ENCODE peak calls at places on chromosomes 2 and 18, in four cellular contexts. H, I, N and F are unnamed samples.

GRCh38 chr2:110114007-110114591 is 1.5 kb downstream of the MALL start:
- DNase-seq in H (peak), I (no peak), N (no peak), F (peak)

GRCh38 chr2:653645-654425 is 23.4 kb downstream of the TMEM18 start:
- DNase-seq in H (no peak), I (no peak), N (no peak), F (no peak)

GRCh38 chr18:8826514-8826913 is 121.2 kb downstream of the MTCL1 start:
- DNase-seq in H (no peak), I (no peak), N (no peak), F (no peak)

GRCh38 chr2:149715005-149715592 is 127.5 kb upstream of the MMADHC start:
- DNase-seq in H (peak), I (no peak), N (no peak), F (peak)

GRCh38 chr2:26527726-26528125 is 49.8 kb upstream of the OTOF start:
- DNase-seq in H (no peak), I (no peak), N (no peak), F (no peak)

GRCh38 chr18:58267493-58267892 is 223.5 kb downstream of the NEDD4L start:
- DNase-seq in H (no peak), I (no peak), N (no peak), F (no peak)

GRCh38 chr2:98140210-98140609 is 53.2 kb downstream of the VWA3B start:
- DNase-seq in H (no peak), I (no peak), N (no peak), F (no peak)

GRCh38 chr2:10775036-10775780 is 37.4 kb downstream of the PDIA6 start:
- DNase-seq in H (no peak), I (no peak), N (no peak), F (no peak)

GRCh38 chr2:144240656-144241339 is 279.1 kb downstream of the ZEB2 start:
- DNase-seq in H (no peak), I (no peak), N (peak), F (no peak)

GRCh38 chr2:25257032-25257455 is 84.7 kb downstream of the DNMT3A start:
- DNase-seq in H (no peak), I (no peak), N (no peak), F (no peak)

GRCh38 chr2:129329574-129329973 is 649.9 kb upstream of the RAB6C start:
- DNase-seq in H (no peak), I (no peak), N (no peak), F (no peak)

GRCh38 chr18:48694295-48694694 is 155.5 kb downstream of the CTIF start:
- DNase-seq in H (no peak), I (no peak), N (no peak), F (no peak)

GRCh38 chr2:145060876-145061275 is 541.0 kb upstream of the ZEB2 start:
- DNase-seq in H (no peak), I (no peak), N (no peak), F (no peak)

GRCh38 chr2:207796585-207797350 is 27.1 kb upstream of the FZD5 start:
- DNase-seq in H (peak), I (no peak), N (no peak), F (no peak)

GRCh38 chr2:240467659-240468299 is 32.3 kb downstream of the GPC1 start:
- DNase-seq in H (no peak), I (no peak), N (no peak), F (no peak)

GRCh38 chr2:74496997-74497776 is 2.2 kb downstream of the LBX2 start:
- DNase-seq in H (peak), I (no peak), N (no peak), F (no peak)

GRCh38 chr2:174974131-174974530 is 31.1 kb downstream of the CHN1 start:
- DNase-seq in H (no peak), I (no peak), N (no peak), F (no peak)

GRCh38 chr2:69943841-69944604 is 17.4 kb downstream of the ASPRV1 start:
- DNase-seq in H (no peak), I (no peak), N (no peak), F (no peak)

GRCh38 chr2:163665817-163666216 is 70.0 kb downstream of the FIGN start:
- DNase-seq in H (peak), I (no peak), N (no peak), F (no peak)

GRCh38 chr2:147696426-147696825 is 148.4 kb upstream of the ACVR2A start:
- DNase-seq in H (no peak), I (no peak), N (no peak), F (no peak)

GRCh38 chr2:174280596-174280995 is 32.3 kb upstream of the OLA1 start:
- DNase-seq in H (no peak), I (no peak), N (no peak), F (no peak)

GRCh38 chr2:72278046-72278445 is 130.4 kb upstream of the CYP26B1 start:
- DNase-seq in H (no peak), I (no peak), N (no peak), F (no peak)

GRCh38 chr2:101372792-101373191 is 14.5 kb downstream of the CREG2 start:
- DNase-seq in H (no peak), I (no peak), N (no peak), F (no peak)

GRCh38 chr18:74288730-74289129 is 3.0 kb downstream of the CYB5A start:
- DNase-seq in H (peak), I (no peak), N (no peak), F (no peak)
- TF ChIP-seq ZBTB33 in H (no peak), I (no peak), N (no peak), F (no peak)

DNA sequence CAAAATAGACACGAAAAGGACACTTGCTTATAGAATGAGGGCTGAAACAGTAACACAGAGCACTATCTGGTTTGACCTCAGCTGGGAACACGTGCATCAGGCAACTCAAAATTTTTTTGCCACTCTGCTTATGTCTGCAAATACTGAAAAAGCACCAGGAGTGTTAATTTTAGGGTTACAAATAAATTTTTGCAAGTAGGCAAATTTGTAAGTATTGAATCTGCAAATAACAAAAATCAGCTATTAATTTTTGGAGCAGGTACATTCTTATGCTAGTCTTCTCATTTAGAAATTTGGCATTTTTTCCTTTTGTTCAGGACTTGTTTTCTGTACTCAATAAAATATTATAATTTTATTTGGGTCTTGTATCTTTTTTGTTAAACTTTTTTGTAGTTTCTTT is 29.7 kb downstream of the DYTN start:
- DNase-seq in H (no peak), I (no peak), N (no peak), F (no peak)
- TF ChIP-seq CEBPB in H (no peak), I (no peak), N (no peak), F (no peak)

GRCh38 chr2:111671426-111672150 is 212.4 kb downstream of the ANAPC1 start:
- DNase-seq in H (peak), I (no peak), N (no peak), F (no peak)
- TF ChIP-seq REST in H (no peak), I (no peak), N (no peak), F (no peak)

DNA sequence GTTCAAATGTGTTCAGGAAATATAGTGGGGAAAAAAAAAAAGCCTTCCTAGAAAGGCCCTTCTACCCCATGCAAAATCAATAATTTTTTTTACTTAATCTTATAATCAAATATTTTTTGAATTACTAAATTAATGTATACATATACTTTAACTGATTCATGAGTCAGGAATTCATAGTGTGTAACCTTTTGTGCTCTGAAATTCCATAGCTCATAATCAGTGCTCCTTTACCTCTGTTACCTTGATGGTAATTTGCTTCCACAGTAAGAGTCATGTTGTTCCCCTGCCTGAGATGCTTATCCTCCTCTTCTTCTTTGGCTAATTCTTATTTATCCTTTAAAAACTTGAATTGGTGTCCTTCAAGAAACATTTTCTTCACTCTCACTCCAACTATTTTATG is 414.2 kb downstream of the THSD7B start:
- DNase-seq in H (no peak), I (no peak), N (no peak), F (no peak)
- TF ChIP-seq ZBTB33 in H (no peak), I (no peak), N (no peak), F (no peak)

GRCh38 chr2:135163306-135163705 is 111.2 kb downstream of the RAB3GAP1 start:
- DNase-seq in H (no peak), I (no peak), N (no peak), F (no peak)

GRCh38 chr2:135159191-135159590 is 107.1 kb downstream of the RAB3GAP1 start:
- DNase-seq in H (no peak), I (no peak), N (no peak), F (no peak)

GRCh38 chr2:135157856-135158255 is 105.8 kb downstream of the RAB3GAP1 start:
- DNase-seq in H (no peak), I (no peak), N (no peak), F (no peak)

GRCh38 chr2:135164431-135164830 is 112.3 kb downstream of the RAB3GAP1 start:
- DNase-seq in H (no peak), I (no peak), N (no peak), F (no peak)

DNA sequence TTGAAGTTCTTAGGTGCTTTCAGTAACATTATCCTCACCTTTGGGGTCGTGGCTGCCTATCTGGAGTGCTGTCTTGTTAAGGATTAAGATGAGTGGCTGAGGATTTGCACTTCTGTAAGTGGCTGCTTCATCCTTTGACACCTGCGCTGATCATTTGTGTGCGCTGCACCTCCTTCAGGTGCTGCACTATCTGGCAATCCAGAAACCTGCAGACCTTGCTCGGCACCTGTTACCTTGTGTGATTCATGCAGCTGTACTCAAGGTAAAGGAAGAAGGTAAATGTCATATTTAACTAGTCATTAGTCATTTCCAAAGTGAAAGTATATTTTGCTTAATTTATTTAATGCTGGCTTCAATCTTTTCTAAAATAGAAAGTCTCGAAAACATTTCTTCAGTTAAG is 110.3 kb downstream of the RAB3GAP1 start:
- DNase-seq in H (no peak), I (no peak), N (no peak), F (no peak)
- TF ChIP-seq CEBPB in H (no peak), I (no peak), N (no peak), F (no peak)

GRCh38 chr2:190408538-190409271 is 550 bp downstream of the MFSD6 start:
- DNase-seq in H (no peak), I (peak), N (no peak), F (peak)
- TF ChIP-seq REST in H (no peak), I (no peak), N (no peak), F (no peak)

GRCh38 chr2:210899131-210899530 is 342.7 kb downstream of the CPS1 start:
- DNase-seq in H (peak), I (no peak), N (no peak), F (no peak)

DNA sequence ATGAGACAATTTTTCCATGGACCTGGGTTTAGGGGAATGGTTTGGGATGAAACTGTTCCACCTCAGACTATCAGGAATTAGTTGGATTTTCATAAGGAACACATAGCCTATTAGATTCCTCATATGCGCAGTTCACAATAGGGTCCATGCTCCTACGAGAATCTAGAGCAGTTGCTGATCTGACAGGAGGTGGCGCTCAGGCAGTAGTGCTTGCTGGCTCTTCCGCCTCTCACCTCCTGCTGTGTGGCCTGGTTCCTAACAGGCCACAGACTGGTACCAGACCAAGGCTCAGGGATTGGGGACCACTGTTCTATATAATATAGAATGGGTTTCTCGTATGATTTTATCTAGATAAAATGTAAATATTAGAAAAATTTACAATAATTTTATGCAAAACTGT is 338.7 kb downstream of the CPS1 start:
- DNase-seq in H (peak), I (no peak), N (no peak), F (no peak)
- TF ChIP-seq ZBTB33 in H (peak), I (no peak), N (no peak), F (no peak)